ENCODE peak calls at places on chromosomes 5 and 9, in four cellular contexts. Z is H1, X is NB4, G is H54. S is an unnamed sample.

GRCh38 chr5:159854916-159855315 is 61.4 kb upstream of the ADRA1B start:
- DNase-seq in G (no peak), Z (no peak), X (no peak), S (no peak)

GRCh38 chr5:140725799-140726471 is 25.7 kb downstream of the ZMAT2 start:
- DNase-seq in G (peak; percentile 35), Z (peak; percentile 80), X (peak; percentile 90), S (peak; percentile 89)

GRCh38 chr5:156762656-156763055 is 87.4 kb upstream of the PPP1R2B start:
- DNase-seq in G (no peak), Z (no peak), X (no peak), S (no peak)

GRCh38 chr5:123610665-123611406 is 98.9 kb downstream of the CSNK1G3 start:
- DNase-seq in G (peak; percentile 1), Z (no peak), X (peak; percentile 66), S (peak; percentile 42)

GRCh38 chr9:3922846-3923245 is 377.0 kb downstream of the GLIS3 start:
- DNase-seq in G (no peak), Z (no peak), X (no peak), S (no peak)

GRCh38 chr5:55187370-55187769 is 14.4 kb upstream of the CDC20B start:
- DNase-seq in G (no peak), X (peak; percentile 35), Z (no peak), S (no peak)

GRCh38 chr5:153445875-153446567 is 44.4 kb upstream of the GRIA1 start:
- DNase-seq in X (peak; percentile 1), Z (no peak), G (no peak), S (no peak)

GRCh38 chr9:7653262-7653661 is 146.3 kb downstream of the DMAC1 start:
- DNase-seq in X (no peak), Z (no peak), G (no peak), S (no peak)

GRCh38 chr5:39214912-39215709 is 4.3 kb downstream of the FYB1 start:
- DNase-seq in G (no peak), Z (no peak), X (no peak), S (no peak)

GRCh38 chr9:20376042-20376441 is 246.3 kb downstream of the MLLT3 start:
- DNase-seq in X (no peak), G (no peak), Z (no peak), S (no peak)

GRCh38 chr9:9079473-9079872 is 1279.9 kb upstream of the DMAC1 start:
- DNase-seq in G (no peak), X (no peak), Z (no peak), S (no peak)

GRCh38 chr9:98886691-98887229 is 56.9 kb upstream of the COL15A1 start:
- DNase-seq in Z (no peak), X (no peak), G (no peak), S (peak; percentile 25)

GRCh38 chr9:92393686-92394085 is 10.7 kb downstream of the OGN start:
- DNase-seq in X (no peak), G (no peak), Z (no peak), S (no peak)

GRCh38 chr5:143054480-143054941 is 284.3 kb downstream of the ARHGAP26 start:
- DNase-seq in G (no peak), Z (no peak), X (peak; percentile 78), S (no peak)

GRCh38 chr9:69471433-69471832 is 146.4 kb downstream of the ENTREP1 start:
- DNase-seq in X (no peak), G (no peak), Z (no peak), S (no peak)

GRCh38 chr9:135605238-135605781 is 34.0 kb downstream of the GLT6D1 start:
- DNase-seq in Z (no peak), X (no peak), G (peak; percentile 3), S (no peak)

GRCh38 chr5:82164957-82165698 is 113.0 kb downstream of the RPS23 start:
- DNase-seq in Z (no peak), G (no peak), X (no peak), S (no peak)

GRCh38 chr5:34718516-34718915 is 62.4 kb downstream of the RAI14 start:
- DNase-seq in Z (no peak), G (no peak), X (no peak), S (no peak)

GRCh38 chr9:96185518-96186156 is 116.3 kb downstream of the HSD17B3 start:
- DNase-seq in G (no peak), Z (no peak), X (no peak), S (no peak)

GRCh38 chr9:131049829-131050715 is 41.1 kb downstream of the LAMC3 start:
- DNase-seq in X (no peak), G (no peak), Z (no peak), S (no peak)

GRCh38 chr5:73968729-73969128 is 342.7 kb downstream of the ARHGEF28 start:
- DNase-seq in G (no peak), Z (no peak), X (no peak), S (no peak)

GRCh38 chr9:81069038-81069795 is 620.1 kb downstream of the TLE1 start:
- DNase-seq in X (no peak), G (no peak), Z (no peak), S (no peak)

GRCh38 chr9:76438841-76439588 is 20.0 kb upstream of the GCNT1 start:
- DNase-seq in X (no peak), Z (no peak), G (no peak), S (no peak)

GRCh38 chr5:41465493-41466171 is 44.8 kb downstream of the PLCXD3 start:
- DNase-seq in G (no peak), Z (no peak), X (no peak), S (no peak)

GRCh38 chr5:159206368-159206767 is 3.0 kb downstream of the RNF145 start:
- DNase-seq in X (no peak), G (no peak), Z (no peak), S (no peak)

GRCh38 chr5:150410524-150411244 is 2.0 kb downstream of the CD74 start:
- DNase-seq in X (peak; percentile 96), G (peak; percentile 75), Z (no peak), S (no peak)
- TF ChIP-seq POLR2A in X (no peak), G (no peak), Z (no peak), S (no peak)

DNA sequence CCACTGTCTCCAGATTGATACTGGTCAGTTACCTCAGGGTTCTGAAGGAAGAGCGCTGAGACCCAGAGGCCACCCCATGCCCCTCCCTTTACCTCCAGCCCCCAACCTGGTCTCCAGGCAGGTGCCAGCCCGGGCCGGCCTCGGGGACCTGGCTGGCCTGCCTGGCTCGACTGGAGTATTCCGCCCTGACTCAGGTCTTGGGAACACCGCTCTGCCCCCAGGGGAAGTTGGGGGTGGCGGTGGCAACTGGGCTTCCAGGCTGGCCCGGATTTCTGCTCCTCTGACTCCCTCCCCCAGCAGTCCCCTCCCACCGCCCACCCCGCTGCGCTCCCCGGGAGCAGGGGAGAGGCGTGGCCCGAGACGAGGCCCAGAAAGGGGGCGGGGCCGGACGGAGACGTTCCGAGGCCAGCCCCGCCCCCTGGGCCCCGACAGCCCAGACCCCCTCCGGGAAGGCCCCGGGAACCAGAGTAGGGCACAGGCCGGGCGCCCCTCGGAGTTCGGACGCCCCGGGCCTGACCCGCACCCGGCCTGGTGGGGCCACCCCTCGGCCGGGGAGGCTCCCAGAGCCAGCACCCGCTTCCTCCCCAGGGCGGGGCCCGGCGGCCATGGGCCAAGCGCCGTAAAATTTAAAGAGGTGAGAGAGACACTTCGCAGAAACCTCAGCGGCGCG is 82.5 kb upstream of the ZBTB43 start:
- DNase-seq in Z (peak; percentile 57), G (peak; percentile 95), X (peak; percentile 36), S (peak; percentile 85)
- TF ChIP-seq POLR2A in Z (no peak), G (no peak), X (peak; percentile 18), S (no peak)

GRCh38 chr9:35161713-35162604 is at the start of gene UNC13B:
- DNase-seq in X (peak; percentile 92), G (peak; percentile 82), Z (peak; percentile 84), S (peak; percentile 95)
- TF ChIP-seq POLR2A in X (no peak), G (peak; percentile 52), Z (peak; percentile 73), S (peak; percentile 76)

GRCh38 chr9:132773093-132773492 is 102.8 kb downstream of the GTF3C4 start:
- DNase-seq in X (no peak), G (no peak), Z (no peak), S (no peak)
- TF ChIP-seq POLR2A in X (no peak), G (no peak), Z (no peak), S (no peak)

GRCh38 chr5:14156611-14157493 is 13.7 kb downstream of the TRIO start:
- DNase-seq in G (peak; percentile 61), Z (no peak), X (peak; percentile 87), S (no peak)
- TF ChIP-seq POLR2A in G (no peak), Z (no peak), X (no peak), S (no peak)

DNA sequence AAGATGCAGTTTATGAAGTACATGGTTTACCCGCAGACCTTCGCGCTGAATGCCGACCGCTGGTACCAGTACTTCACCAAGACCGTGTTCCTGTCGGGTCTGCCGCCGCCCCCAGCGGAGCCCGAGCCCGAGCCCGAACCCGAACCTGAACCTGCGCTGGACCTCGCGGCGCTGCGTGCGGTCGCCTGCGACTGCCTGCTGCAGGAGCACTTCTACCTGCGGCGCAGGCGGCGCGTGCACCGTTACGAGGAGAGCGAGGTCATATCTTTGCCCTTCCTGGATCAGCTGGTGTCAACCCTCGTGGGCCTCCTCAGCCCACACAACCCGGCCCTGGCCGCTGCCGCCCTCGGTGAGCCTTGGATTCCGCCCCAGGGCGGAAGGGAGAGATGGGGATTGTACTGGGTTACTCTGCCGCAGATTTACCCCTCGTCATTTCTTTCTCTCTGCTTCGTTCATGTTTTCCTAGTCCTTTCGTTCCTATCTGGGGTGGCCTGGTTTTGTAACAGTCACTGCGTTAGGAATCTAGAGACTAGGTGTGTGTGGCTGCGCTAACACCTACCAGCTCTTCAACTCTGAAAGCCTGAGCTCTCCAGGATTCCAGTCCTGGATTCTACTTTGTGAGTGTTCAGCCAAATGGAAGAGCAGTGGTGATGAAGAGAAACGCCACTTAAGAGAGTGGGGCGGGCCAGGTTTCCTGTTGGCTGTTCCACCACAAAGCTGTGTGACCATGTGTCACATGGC is 638 bp downstream of the MRPS30 start:
- DNase-seq in Z (no peak), G (peak; percentile 12), X (peak; percentile 75), S (peak; percentile 80)
- TF ChIP-seq POLR2A in Z (peak; percentile 7), G (no peak), X (no peak), S (peak; percentile 19)

DNA sequence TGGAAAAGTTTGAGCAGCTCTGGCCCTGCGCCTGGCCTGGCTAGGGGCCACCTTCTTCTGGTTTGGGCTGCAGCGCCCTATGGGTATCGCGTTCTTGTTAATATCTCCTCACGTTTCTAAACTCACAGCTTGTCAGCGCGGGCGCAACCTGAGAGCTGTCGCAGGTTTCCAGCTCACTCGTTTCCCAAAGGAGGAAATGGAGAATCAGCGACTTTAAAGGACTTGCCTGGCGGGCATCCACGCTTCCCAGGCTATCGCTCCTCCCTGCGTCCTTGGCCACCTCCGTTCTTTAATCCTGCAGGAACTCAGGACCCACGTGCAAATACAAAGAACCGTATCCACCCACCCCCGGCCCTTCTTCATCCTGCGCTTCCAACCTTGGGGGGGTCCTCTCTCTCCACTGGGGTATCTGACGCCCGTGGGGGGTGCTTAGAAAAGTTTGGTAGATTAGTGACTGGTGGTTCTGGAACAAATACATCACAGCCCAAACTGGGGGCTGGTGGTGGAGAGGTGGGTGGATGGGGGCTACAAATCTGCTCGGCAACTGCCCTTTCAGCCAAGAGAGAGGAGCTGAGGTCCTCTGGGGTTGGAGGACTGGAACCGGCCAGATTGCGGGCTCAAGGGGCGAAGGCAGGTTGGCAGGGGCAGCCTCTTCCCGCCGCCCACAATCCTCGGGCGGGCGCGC is 575 bp upstream of the PSAT1 start:
- DNase-seq in G (peak; percentile 83), Z (no peak), X (no peak), S (no peak)
- TF ChIP-seq POLR2A in G (peak; percentile 36), Z (no peak), X (no peak), S (no peak)

GRCh38 chr9:127903557-127904475 is 4.4 kb upstream of the ST6GALNAC6 start:
- DNase-seq in Z (no peak), G (no peak), X (peak; percentile 40), S (peak; percentile 97)
- TF ChIP-seq POLR2A in Z (no peak), G (no peak), X (no peak), S (peak; percentile 69)